ENCODE peak calls at places on chromosomes 4 and X, in four cellular contexts. L, Q, J and F are unnamed samples.

GRCh38 chr4:114494257-114494803 is 104.3 kb upstream of the UGT8 start:
- DNase-seq in J (no peak), L (no peak), Q (no peak), F (no peak)

GRCh38 chrX:17689971-17690409 is 47.3 kb upstream of the SCML1 start:
- DNase-seq in Q (peak), J (peak), L (peak), F (peak)

GRCh38 chrX:49064735-49065134 is 5.9 kb downstream of the CCDC120 start:
- DNase-seq in L (no peak), J (peak), Q (no peak), F (no peak)

GRCh38 chr4:153153339-153153851 is 50.8 kb upstream of the TRIM2 start:
- DNase-seq in Q (peak), L (peak), J (no peak), F (no peak)

GRCh38 chrX:51144828-51145442 is 187.7 kb upstream of the NUDT10 start:
- DNase-seq in J (peak), L (peak), Q (peak), F (peak)

GRCh38 chrX:30831082-30831481 is 58.0 kb downstream of the TAB3 start:
- DNase-seq in J (no peak), L (no peak), Q (no peak), F (no peak)

GRCh38 chr4:4477796-4478195 is 64.1 kb downstream of the STX18 start:
- DNase-seq in L (no peak), Q (peak), J (no peak), F (no peak)

GRCh38 chr4:94126669-94127068 is 81.0 kb upstream of the SMARCAD1 start:
- DNase-seq in L (peak), J (no peak), Q (no peak), F (peak)

GRCh38 chrX:149903889-149904748 is 23.1 kb downstream of the MAGEA8 start:
- DNase-seq in L (peak), Q (peak), J (peak), F (peak)

GRCh38 chr4:16032382-16032743 is 51.5 kb downstream of the PROM1 start:
- DNase-seq in L (no peak), Q (no peak), J (no peak), F (peak)

GRCh38 chrX:130100180-130100579 is 10.1 kb downstream of the ELF4 start:
- DNase-seq in L (no peak), Q (no peak), J (no peak), F (no peak)

GRCh38 chr4:128596115-128596514 is 213.4 kb upstream of the JADE1 start:
- DNase-seq in J (no peak), L (no peak), Q (no peak), F (no peak)

GRCh38 chr4:21002976-21003375 is 302.7 kb downstream of the PACRGL start:
- DNase-seq in J (no peak), Q (no peak), L (no peak), F (no peak)

GRCh38 chr4:88866862-88867550 is 169.4 kb upstream of the NAP1L5 start:
- DNase-seq in L (no peak), J (no peak), Q (peak), F (no peak)

GRCh38 chr4:56181140-56181950 is 205.9 kb downstream of the AASDH start:
- DNase-seq in J (no peak), L (no peak), Q (no peak), F (no peak)

GRCh38 chr4:184824776-184825393 is 883 bp downstream of the ACSL1 start:
- DNase-seq in L (no peak), J (no peak), Q (no peak), F (no peak)

GRCh38 chr4:180823116-180823515 is 1420.1 kb upstream of the TENM3 start:
- DNase-seq in L (no peak), Q (no peak), J (no peak), F (no peak)

GRCh38 chr4:66691101-66691500 is 854.2 kb downstream of the CENPC start:
- DNase-seq in L (no peak), Q (no peak), J (no peak), F (no peak)

GRCh38 chrX:53682885-53683555 is 3.5 kb downstream of the HUWE1 start:
- DNase-seq in J (peak), Q (peak), L (peak), F (peak)

GRCh38 chr4:34731045-34731444 is 1513.3 kb downstream of the ARAP2 start:
- DNase-seq in J (no peak), Q (no peak), L (no peak), F (no peak)

GRCh38 chr4:3241905-3242304 is 7.1 kb upstream of the MSANTD1 start:
- DNase-seq in Q (peak), L (no peak), J (peak), F (no peak)

GRCh38 chr4:125952631-125953030 is 637.9 kb downstream of the FAT4 start:
- DNase-seq in Q (no peak), L (no peak), J (no peak), F (no peak)

GRCh38 chr4:56655209-56655626 is 25.9 kb downstream of the HOPX start:
- DNase-seq in J (no peak), L (no peak), Q (peak), F (no peak)

GRCh38 chr4:152468408-152468807 is 67.5 kb downstream of the FBXW7 start:
- DNase-seq in Q (no peak), L (no peak), J (no peak), F (no peak)

GRCh38 chrX:23902419-23902818 is 5.3 kb downstream of the APOO start:
- DNase-seq in J (peak), L (peak), Q (peak), F (peak)

GRCh38 chrX:71652405-71652804 is 14.9 kb upstream of the LOC101059915 start:
- DNase-seq in L (peak), Q (peak), J (peak), F (peak)

GRCh38 chr4:133147922-133148689 is 988 bp upstream of the PCDH10 start:
- DNase-seq in J (no peak), L (peak), Q (peak), F (no peak)

GRCh38 chrX:154399527-154400368 is 1.6 kb downstream of the RPL10 start:
- DNase-seq in L (no peak), J (peak), Q (no peak), F (no peak)

GRCh38 chr4:21946858-21947257 is 1.7 kb downstream of the KCNIP4 start:
- DNase-seq in L (no peak), Q (no peak), J (no peak), F (no peak)

GRCh38 chrX:20382082-20382481 is 115.4 kb upstream of the RPS6KA3 start:
- DNase-seq in L (no peak), Q (no peak), J (no peak), F (peak)

GRCh38 chrX:20378291-20378920 is 111.7 kb upstream of the RPS6KA3 start:
- DNase-seq in L (peak), Q (peak), J (no peak), F (no peak)

GRCh38 chrX:20388594-20388993 is 121.9 kb upstream of the RPS6KA3 start:
- DNase-seq in Q (no peak), J (no peak), L (no peak), F (no peak)

GRCh38 chrX:20383487-20383886 is 116.8 kb upstream of the RPS6KA3 start:
- DNase-seq in J (no peak), Q (no peak), L (no peak), F (no peak)

DNA sequence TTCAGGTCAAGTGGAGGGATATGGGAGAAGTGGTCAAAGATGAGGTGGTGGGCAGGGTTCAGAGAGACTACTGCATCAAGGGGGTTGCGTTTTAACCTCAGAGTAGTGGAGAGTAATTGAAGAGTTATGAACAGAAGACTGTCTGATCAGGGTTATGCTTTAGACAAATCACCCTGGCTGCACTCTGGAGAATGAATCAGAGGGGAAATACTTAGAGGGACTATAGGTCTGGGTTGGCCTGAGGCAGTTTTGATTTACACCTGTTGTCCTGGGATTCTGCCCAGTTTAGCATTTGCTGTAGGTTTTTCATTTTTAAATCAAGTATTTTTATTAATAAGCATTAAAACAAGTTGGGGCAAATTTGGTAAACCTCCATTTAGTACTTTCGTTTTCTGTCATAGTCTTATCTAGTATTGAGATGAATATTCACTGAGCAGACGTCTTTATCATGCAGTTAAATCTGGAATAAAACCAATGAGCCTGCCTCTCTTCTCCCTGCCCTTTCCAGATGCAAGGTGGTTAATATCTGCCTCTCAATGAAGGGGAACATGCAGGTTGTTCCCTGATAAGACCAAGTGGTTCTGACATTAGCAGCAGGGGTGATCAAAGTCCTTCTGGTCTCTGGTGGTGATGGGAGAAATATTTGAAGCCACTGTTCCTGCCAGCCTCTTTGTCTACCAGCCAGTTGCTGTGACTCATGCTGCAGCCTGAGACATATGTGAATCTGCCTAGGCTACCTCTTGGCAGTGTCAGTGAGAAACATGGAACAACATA is 116.0 kb upstream of the RPS6KA3 start:
- DNase-seq in J (no peak), L (peak), Q (no peak), F (peak)
- TF ChIP-seq MAFK in J (no peak), L (no peak), Q (no peak), F (no peak)

GRCh38 chr4:23368081-23368697 is 521.7 kb downstream of the PPARGC1A start:
- DNase-seq in L (no peak), J (peak), Q (peak), F (peak)
- TF ChIP-seq MAFK in L (no peak), J (no peak), Q (no peak), F (no peak)

GRCh38 chr4:10701702-10702460 is 17.3 kb upstream of the CLNK start:
- DNase-seq in Q (peak), L (no peak), J (no peak), F (no peak)
- TF ChIP-seq MAFK in Q (no peak), L (no peak), J (no peak), F (no peak)

DNA sequence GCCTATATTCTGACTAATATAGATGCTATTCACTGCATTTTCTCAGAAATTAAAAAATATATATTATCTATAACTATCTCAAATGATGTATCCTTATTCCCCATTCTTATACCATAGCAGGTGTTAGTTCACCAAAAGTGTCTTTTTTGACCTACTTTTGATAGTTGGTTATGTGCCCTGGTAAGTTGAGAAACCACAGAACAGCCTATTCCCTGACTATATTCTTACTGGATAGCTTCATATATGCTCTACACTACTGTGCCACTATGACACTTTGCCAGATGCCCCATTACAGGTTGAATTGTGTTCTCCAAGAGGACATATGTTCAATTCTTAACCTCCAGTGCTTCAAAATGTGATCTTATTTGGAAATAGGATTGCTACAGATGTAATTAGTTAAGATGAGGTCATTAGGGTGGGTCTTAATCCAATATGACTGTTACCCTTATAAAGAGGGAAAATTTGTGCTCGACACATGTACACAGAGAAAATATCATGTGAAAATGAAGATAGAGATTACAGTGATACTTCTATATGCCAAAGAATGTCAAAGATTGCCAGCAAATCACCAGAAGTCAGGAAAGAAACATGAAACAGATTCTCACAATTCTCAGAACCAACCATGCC is 76.1 kb downstream of the LRBA start:
- DNase-seq in Q (no peak), L (no peak), J (no peak), F (no peak)
- TF ChIP-seq MAFK in Q (no peak), L (no peak), J (no peak), F (no peak)